ENCODE peak calls at places on chromosome 4, in eight cellular contexts. One of them, this sample, is unnamed.
A peak's percentile ranks its signal among the peaks of the same experiment; 100 is the strongest.

GRCh38 chr4:67779631-67780030 is 25.4 kb upstream of the GNRHR start:
- DNase-seq in NB4: no peak
- DNase-seq in stimulated activated CD4-positive, alpha-beta T cell treated with anti-CD3 and anti-CD28 coated beads, Interleukin-4, amount 100 ng/mL, for 24 hours: no peak
- DNase-seq in NCI-H2029 treated with DMSO at 0.1 percent for 48 hours: no peak
- DNase-seq in cerebellum: no peak
- DNase-seq in left lung: no peak
- DNase-seq in stimulated activated naive CD4-positive, alpha-beta T cell: no peak
- DNase-seq in posterior cingulate gyrus: no peak
- DNase-seq in this sample: no peak

GRCh38 chr4:39045791-39046221 is 13.6 kb upstream of the TMEM156 start:
- DNase-seq in NB4: peak; percentile 74
- DNase-seq in stimulated activated CD4-positive, alpha-beta T cell treated with anti-CD3 and anti-CD28 coated beads, Interleukin-4, amount 100 ng/mL, for 24 hours: no peak
- DNase-seq in NCI-H2029 treated with DMSO at 0.1 percent for 48 hours: no peak
- DNase-seq in cerebellum: no peak
- DNase-seq in left lung: no peak
- DNase-seq in stimulated activated naive CD4-positive, alpha-beta T cell: no peak
- DNase-seq in posterior cingulate gyrus: peak; percentile 10
- DNase-seq in this sample: peak; percentile 12

GRCh38 chr4:73984736-73985527 is 3.1 kb downstream of the PPBP start:
- DNase-seq in NB4: no peak
- DNase-seq in stimulated activated CD4-positive, alpha-beta T cell treated with anti-CD3 and anti-CD28 coated beads, Interleukin-4, amount 100 ng/mL, for 24 hours: no peak
- DNase-seq in NCI-H2029 treated with DMSO at 0.1 percent for 48 hours: no peak
- DNase-seq in cerebellum: no peak
- DNase-seq in left lung: no peak
- DNase-seq in stimulated activated naive CD4-positive, alpha-beta T cell: no peak
- DNase-seq in posterior cingulate gyrus: no peak
- DNase-seq in this sample: no peak

GRCh38 chr4:180028682-180029081 is 2214.5 kb upstream of the TENM3 start:
- DNase-seq in NB4: peak; percentile 31
- DNase-seq in stimulated activated CD4-positive, alpha-beta T cell treated with anti-CD3 and anti-CD28 coated beads, Interleukin-4, amount 100 ng/mL, for 24 hours: no peak
- DNase-seq in NCI-H2029 treated with DMSO at 0.1 percent for 48 hours: no peak
- DNase-seq in cerebellum: no peak
- DNase-seq in left lung: no peak
- DNase-seq in stimulated activated naive CD4-positive, alpha-beta T cell: no peak
- DNase-seq in posterior cingulate gyrus: peak; percentile 46
- DNase-seq in this sample: no peak

GRCh38 chr4:173917255-173917960 is 366.1 kb downstream of the FBXO8 start:
- DNase-seq in NB4: no peak
- DNase-seq in stimulated activated CD4-positive, alpha-beta T cell treated with anti-CD3 and anti-CD28 coated beads, Interleukin-4, amount 100 ng/mL, for 24 hours: no peak
- DNase-seq in NCI-H2029 treated with DMSO at 0.1 percent for 48 hours: no peak
- DNase-seq in cerebellum: no peak
- DNase-seq in left lung: no peak
- DNase-seq in stimulated activated naive CD4-positive, alpha-beta T cell: no peak
- DNase-seq in posterior cingulate gyrus: no peak
- DNase-seq in this sample: no peak

GRCh38 chr4:176538217-176538925 is 218.6 kb downstream of the SPCS3 start:
- DNase-seq in NB4: no peak
- DNase-seq in stimulated activated CD4-positive, alpha-beta T cell treated with anti-CD3 and anti-CD28 coated beads, Interleukin-4, amount 100 ng/mL, for 24 hours: no peak
- DNase-seq in NCI-H2029 treated with DMSO at 0.1 percent for 48 hours: no peak
- DNase-seq in cerebellum: no peak
- DNase-seq in left lung: no peak
- DNase-seq in stimulated activated naive CD4-positive, alpha-beta T cell: no peak
- DNase-seq in posterior cingulate gyrus: no peak
- DNase-seq in this sample: no peak

GRCh38 chr4:182624281-182624680 is 292.9 kb downstream of the DCTD start:
- DNase-seq in NB4: no peak
- DNase-seq in stimulated activated CD4-positive, alpha-beta T cell treated with anti-CD3 and anti-CD28 coated beads, Interleukin-4, amount 100 ng/mL, for 24 hours: no peak
- DNase-seq in NCI-H2029 treated with DMSO at 0.1 percent for 48 hours: no peak
- DNase-seq in cerebellum: no peak
- DNase-seq in left lung: no peak
- DNase-seq in stimulated activated naive CD4-positive, alpha-beta T cell: no peak
- DNase-seq in posterior cingulate gyrus: no peak
- DNase-seq in this sample: no peak

GRCh38 chr4:67201334-67201733 is 344.0 kb downstream of the CENPC start:
- DNase-seq in NB4: peak; percentile 1
- DNase-seq in stimulated activated CD4-positive, alpha-beta T cell treated with anti-CD3 and anti-CD28 coated beads, Interleukin-4, amount 100 ng/mL, for 24 hours: no peak
- DNase-seq in NCI-H2029 treated with DMSO at 0.1 percent for 48 hours: no peak
- DNase-seq in cerebellum: no peak
- DNase-seq in left lung: no peak
- DNase-seq in stimulated activated naive CD4-positive, alpha-beta T cell: no peak
- DNase-seq in posterior cingulate gyrus: no peak
- DNase-seq in this sample: no peak

GRCh38 chr4:148445903-148446261 is 3.7 kb upstream of the NR3C2 start:
- DNase-seq in NB4: no peak
- DNase-seq in stimulated activated CD4-positive, alpha-beta T cell treated with anti-CD3 and anti-CD28 coated beads, Interleukin-4, amount 100 ng/mL, for 24 hours: no peak
- DNase-seq in NCI-H2029 treated with DMSO at 0.1 percent for 48 hours: no peak
- DNase-seq in cerebellum: peak; percentile 21
- DNase-seq in left lung: no peak
- DNase-seq in stimulated activated naive CD4-positive, alpha-beta T cell: no peak
- DNase-seq in posterior cingulate gyrus: no peak
- DNase-seq in this sample: no peak

GRCh38 chr4:128285085-128286023 is 2.3 kb downstream of the PGRMC2 start:
- DNase-seq in NB4: no peak
- DNase-seq in stimulated activated CD4-positive, alpha-beta T cell treated with anti-CD3 and anti-CD28 coated beads, Interleukin-4, amount 100 ng/mL, for 24 hours: no peak
- DNase-seq in NCI-H2029 treated with DMSO at 0.1 percent for 48 hours: peak; percentile 18
- DNase-seq in cerebellum: no peak
- DNase-seq in left lung: no peak
- DNase-seq in stimulated activated naive CD4-positive, alpha-beta T cell: no peak
- DNase-seq in posterior cingulate gyrus: no peak
- DNase-seq in this sample: no peak

This sample was measured in GM20000.